ENCODE peak calls at places on chromosomes 3 and 15, in four cellular contexts. B is endodermal cell, A is fibroblast of lung, Z is HepG2. T is an unnamed sample.
A peak's percentile ranks its signal among the peaks of the same experiment; 100 is the strongest.

GRCh38 chr3:49311283-49311682 is 28.6 kb downstream of the USP4 start:
- DNase-seq in B (no peak), A (no peak), Z (no peak), T (no peak)

GRCh38 chr3:190435618-190436017 is 14.1 kb downstream of the TMEM207 start:
- DNase-seq in B (no peak), A (peak; percentile 73), Z (no peak), T (no peak)

GRCh38 chr3:170021083-170021482 is 16.7 kb upstream of the GPR160 start:
- DNase-seq in B (no peak), A (no peak), Z (no peak), T (no peak)

GRCh38 chr15:48784756-48785155 is 26.1 kb downstream of the CEP152 start:
- DNase-seq in B (no peak), A (no peak), Z (no peak), T (no peak)

GRCh38 chr3:126714296-126714900 is 10.4 kb downstream of the CHCHD6 start:
- DNase-seq in B (no peak), A (no peak), Z (no peak), T (no peak)

GRCh38 chr3:153289334-153289808 is 127.3 kb downstream of the RAP2B start:
- DNase-seq in B (no peak), A (peak; percentile 40), Z (no peak), T (no peak)

GRCh38 chr3:194571491-194571941 is 61.7 kb downstream of the TMEM44 start:
- DNase-seq in B (no peak), A (peak; percentile 25), Z (no peak), T (no peak)

GRCh38 chr3:140152851-140153640 is 218.1 kb downstream of the CLSTN2 start:
- DNase-seq in B (no peak), A (no peak), Z (no peak), T (no peak)

GRCh38 chr3:40971191-40972168 is 227.8 kb upstream of the CTNNB1 start:
- DNase-seq in B (no peak), A (peak; percentile 95), Z (peak; percentile 53), T (peak; percentile 82)

GRCh38 chr3:133459400-133459799 is 59.5 kb downstream of the BFSP2 start:
- DNase-seq in B (no peak), A (no peak), Z (peak; percentile 27), T (no peak)

GRCh38 chr3:168088106-168088722 is 7.5 kb downstream of the GOLIM4 start:
- DNase-seq in B (peak; percentile 81), A (no peak), Z (peak; percentile 62), T (no peak)

GRCh38 chr3:46105313-46105919 is 78.1 kb upstream of the XCR1 start:
- DNase-seq in B (no peak), A (no peak), Z (no peak), T (no peak)

GRCh38 chr3:185365281-185366211 is 2.6 kb downstream of the MAP3K13 start:
- DNase-seq in B (no peak), A (no peak), Z (no peak), T (no peak)

GRCh38 chr3:147757919-147758318 is 348.8 kb downstream of the ZIC1 start:
- DNase-seq in B (no peak), A (no peak), Z (no peak), T (no peak)

GRCh38 chr3:107612581-107613182 is 89.9 kb downstream of the BBX start:
- DNase-seq in B (no peak), A (no peak), Z (peak; percentile 12), T (no peak)

GRCh38 chr3:52232279-52233107 is 6.5 kb downstream of the TWF2 start:
- DNase-seq in B (peak; percentile 74), A (no peak), Z (no peak), T (no peak)

GRCh38 chr3:16982439-16982838 is 97.7 kb downstream of the PLCL2 start:
- DNase-seq in B (no peak), A (no peak), Z (no peak), T (no peak)

GRCh38 chr3:159766563-159767185 is 222.0 kb upstream of the IL12A start:
- DNase-seq in B (peak; percentile 63), A (peak; percentile 54), Z (no peak), T (no peak)

GRCh38 chr3:53194218-53195065 is 33.4 kb downstream of the PRKCD start:
- DNase-seq in B (peak; percentile 79), A (peak; percentile 47), Z (no peak), T (peak; percentile 70)

GRCh38 chr3:123616593-123616992 is 31.7 kb upstream of the HACD2 start:
- DNase-seq in B (no peak), A (no peak), Z (no peak), T (no peak)

GRCh38 chr3:155313303-155313702 is 19.8 kb upstream of the STRIT1 start:
- DNase-seq in B (no peak), A (peak; percentile 6), Z (no peak), T (no peak)

GRCh38 chr3:143439785-143440184 is 320.2 kb downstream of the CHST2 start:
- DNase-seq in B (no peak), A (no peak), Z (no peak), T (no peak)

GRCh38 chr3:130933801-130934345 is 40.0 kb downstream of the ATP2C1 start:
- DNase-seq in B (no peak), A (peak; percentile 77), Z (no peak), T (no peak)

GRCh38 chr3:186025161-186025560 is 83.7 kb downstream of the ETV5 start:
- DNase-seq in B (no peak), A (peak; percentile 84), Z (no peak), T (no peak)

GRCh38 chr15:98506711-98507110 is 141.6 kb upstream of the IGF1R start:
- DNase-seq in B (no peak), A (peak; percentile 5), Z (no peak), T (no peak)

GRCh38 chr15:78308422-78309021 is 9.1 kb upstream of the SKIC8 start:
- DNase-seq in B (peak; percentile 97), A (peak; percentile 52), Z (peak; percentile 41), T (no peak)

GRCh38 chr15:57494575-57494974 is 97.1 kb upstream of the MYZAP start:
- DNase-seq in B (peak; percentile 22), A (no peak), Z (no peak), T (no peak)

GRCh38 chr15:93088200-93088980 is 621 bp downstream of the RGMA start:
- DNase-seq in B (peak; percentile 82), A (peak; percentile 18), Z (no peak), T (peak; percentile 79)

GRCh38 chr3:119681279-119681678 is 4.1 kb upstream of the COX17 start:
- DNase-seq in B (no peak), A (peak; percentile 46), Z (peak; percentile 15), T (no peak)

GRCh38 chr3:179348325-179349013 is 960 bp downstream of the MFN1 start:
- DNase-seq in B (no peak), A (no peak), Z (peak; percentile 7), T (no peak)

GRCh38 chr3:87088984-87089841 is 98.3 kb upstream of the VGLL3 start:
- DNase-seq in B (no peak), A (peak; percentile 91), Z (no peak), T (peak; percentile 74)

GRCh38 chr15:45150481-45150880 is 20.7 kb downstream of the DUOX1 start:
- DNase-seq in B (no peak), A (peak; percentile 39), Z (no peak), T (peak; percentile 46)

GRCh38 chr15:48705381-48705780 is 59.9 kb upstream of the FBN1 start:
- DNase-seq in B (no peak), A (no peak), Z (no peak), T (no peak)

GRCh38 chr3:45781271-45781670 is 15.1 kb downstream of the SLC6A20 start:
- DNase-seq in B (peak; percentile 31), A (no peak), Z (no peak), T (no peak)

GRCh38 chr3:5431142-5431541 is 243.6 kb downstream of the EDEM1 start:
- DNase-seq in B (no peak), A (no peak), Z (no peak), T (no peak)

GRCh38 chr15:60374209-60374608 is 23.6 kb downstream of the ANXA2 start:
- DNase-seq in B (no peak), A (no peak), Z (no peak), T (no peak)
- H3K9ac ChIP-seq in B (peak overlapping the region; percentile 39), A (no peak overlapping the region), Z (peak overlapping the region; percentile 74), T (no peak overlapping the region)

DNA sequence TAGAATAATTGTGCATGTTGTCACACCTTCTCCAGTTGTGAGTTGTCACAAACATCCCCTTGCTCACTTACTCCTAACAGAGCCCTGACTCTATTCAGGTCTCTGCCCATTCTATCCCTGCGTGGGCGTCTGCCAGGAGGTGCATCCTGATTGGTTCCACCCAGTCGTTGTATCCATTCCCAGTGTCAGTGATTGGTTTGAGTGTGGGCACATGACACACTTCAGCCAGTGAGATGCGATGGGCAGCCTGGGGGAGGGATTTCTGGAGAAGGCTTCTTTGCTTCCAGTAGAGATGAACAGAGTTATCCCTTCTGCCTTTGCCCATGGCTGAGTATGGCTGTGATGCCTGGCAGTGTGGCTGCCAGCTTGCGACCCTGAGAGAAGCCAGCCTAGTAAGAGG is 18.7 kb downstream of the PXYLP1 start:
- DNase-seq in B (peak; percentile 53), A (no peak), Z (no peak), T (no peak)
- H3K4me3 ChIP-seq in B (no peak overlapping the region), A (no peak overlapping the region), Z (no peak overlapping the region), T (no peak overlapping the region)

GRCh38 chr15:101255066-101255415 is 3.2 kb upstream of the CHSY1 start:
- DNase-seq in B (peak; percentile 4), A (peak; percentile 41), Z (no peak), T (no peak)

GRCh38 chr15:101252836-101253235 is 988 bp upstream of the CHSY1 start:
- DNase-seq in B (no peak), A (no peak), Z (no peak), T (no peak)

GRCh38 chr15:101251830-101252820 is at the start of gene CHSY1:
- DNase-seq in B (peak; percentile 85), A (peak; percentile 94), Z (peak; percentile 67), T (peak; percentile 97)

GRCh38 chr15:101255615-101256350 is 3.9 kb upstream of the CHSY1 start:
- DNase-seq in B (peak; percentile 38), A (peak; percentile 92), Z (peak; percentile 45), T (no peak)

GRCh38 chr15:101254157-101255065 is 2.6 kb upstream of the CHSY1 start:
- DNase-seq in B (peak; percentile 54), A (no peak), Z (no peak), T (no peak)
- TF ChIP-seq CTCF in B (peak; percentile 56), A (no peak), Z (no peak), T (no peak)

GRCh38 chr3:8733332-8734094 is at the start of gene CAV3:
- DNase-seq in B (no peak), A (no peak), Z (no peak), T (no peak)
- H3K9ac ChIP-seq in B (no peak within 1 kb of the TSS), A (no peak within 1 kb of the TSS), Z (no peak within 1 kb of the TSS), T (no peak within 1 kb of the TSS)

T was measured in kidney.